ENCODE peak calls at places on chromosome 9, in eight cellular contexts. One of them, this sample, is unnamed.

GRCh38 chr9:86586144-86586494 is 231.9 kb upstream of the TUT7 start:
- DNase-seq in heart right ventricle: no peak
- DNase-seq in mammary epithelial cell: no peak
- DNase-seq in OCI-LY7: no peak
- DNase-seq in PC-9: no peak
- DNase-seq in neural progenitor cell: no peak
- DNase-seq in A549: no peak
- DNase-seq in GM12878: no peak
- DNase-seq in this sample: no peak

GRCh38 chr9:130856474-130856873 is 21.4 kb downstream of the ABL1 start:
- DNase-seq in heart right ventricle: no peak
- DNase-seq in A549: no peak
- DNase-seq in PC-9: no peak
- DNase-seq in neural progenitor cell: no peak
- DNase-seq in mammary epithelial cell: no peak
- DNase-seq in OCI-LY7: no peak
- DNase-seq in GM12878: no peak
- DNase-seq in this sample: no peak

GRCh38 chr9:101727621-101728524 is 10.6 kb downstream of the GRIN3A start:
- DNase-seq in GM12878: no peak
- DNase-seq in mammary epithelial cell: no peak
- DNase-seq in heart right ventricle: no peak
- DNase-seq in neural progenitor cell: peak
- DNase-seq in A549: peak
- DNase-seq in PC-9: no peak
- DNase-seq in OCI-LY7: peak
- DNase-seq in this sample: peak

GRCh38 chr9:73780916-73781315 is 629.3 kb downstream of the ANXA1 start:
- DNase-seq in OCI-LY7: no peak
- DNase-seq in neural progenitor cell: no peak
- DNase-seq in mammary epithelial cell: peak
- DNase-seq in A549: peak
- DNase-seq in heart right ventricle: no peak
- DNase-seq in GM12878: no peak
- DNase-seq in PC-9: no peak
- DNase-seq in this sample: no peak

GRCh38 chr9:13149454-13149853 is 130.0 kb downstream of the MPDZ start:
- DNase-seq in GM12878: no peak
- DNase-seq in heart right ventricle: peak
- DNase-seq in mammary epithelial cell: no peak
- DNase-seq in A549: no peak
- DNase-seq in OCI-LY7: no peak
- DNase-seq in neural progenitor cell: no peak
- DNase-seq in PC-9: no peak
- DNase-seq in this sample: no peak

GRCh38 chr9:70747335-70747734 is 332.9 kb upstream of the KLF9 start:
- DNase-seq in neural progenitor cell: no peak
- DNase-seq in mammary epithelial cell: no peak
- DNase-seq in heart right ventricle: no peak
- DNase-seq in A549: no peak
- DNase-seq in OCI-LY7: no peak
- DNase-seq in GM12878: no peak
- DNase-seq in PC-9: no peak
- DNase-seq in this sample: no peak

GRCh38 chr9:21836437-21837161 is 34.2 kb downstream of the MTAP start:
- DNase-seq in A549: no peak
- DNase-seq in PC-9: peak
- DNase-seq in OCI-LY7: no peak
- DNase-seq in GM12878: no peak
- DNase-seq in neural progenitor cell: no peak
- DNase-seq in heart right ventricle: no peak
- DNase-seq in mammary epithelial cell: peak
- DNase-seq in this sample: no peak

GRCh38 chr9:72315089-72315509 is 49.9 kb downstream of the ZFAND5 start:
- DNase-seq in OCI-LY7: no peak
- DNase-seq in neural progenitor cell: peak
- DNase-seq in heart right ventricle: peak
- DNase-seq in mammary epithelial cell: peak
- DNase-seq in GM12878: no peak
- DNase-seq in PC-9: peak
- DNase-seq in A549: peak
- DNase-seq in this sample: peak

GRCh38 chr9:128523199-128523925 is 18.8 kb downstream of the GLE1 start:
- DNase-seq in PC-9: no peak
- DNase-seq in OCI-LY7: no peak
- DNase-seq in mammary epithelial cell: no peak
- DNase-seq in neural progenitor cell: peak
- DNase-seq in GM12878: no peak
- DNase-seq in A549: no peak
- DNase-seq in heart right ventricle: no peak
- DNase-seq in this sample: no peak

DNA sequence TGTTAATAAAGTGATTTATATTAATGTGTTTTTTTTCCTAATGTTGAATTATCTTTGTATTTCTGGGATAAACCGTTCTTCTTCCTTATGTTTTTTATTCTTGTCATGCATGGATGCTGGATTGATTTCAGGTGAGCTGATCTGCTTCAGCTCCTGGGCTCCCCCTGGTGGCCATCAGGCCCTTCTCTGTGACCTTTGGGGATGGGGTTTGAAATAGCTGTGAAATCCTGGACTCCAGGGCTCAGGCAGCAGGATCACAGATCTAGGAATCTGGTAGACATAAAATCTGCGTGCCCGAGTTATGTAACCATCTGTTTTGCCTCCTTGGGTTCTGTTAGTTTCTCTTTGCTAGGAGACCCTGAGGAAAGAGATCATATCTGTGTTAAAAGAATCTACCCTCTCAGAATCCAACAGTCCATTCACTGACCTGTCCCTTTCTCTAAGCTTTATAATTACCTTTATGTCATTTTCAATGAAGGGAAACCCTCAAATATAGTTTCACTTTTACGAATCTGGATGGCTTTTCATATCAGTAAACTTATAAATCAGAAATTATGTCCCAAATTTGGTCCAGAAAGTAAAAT is 12.2 kb upstream of the OR13J1 start:
- DNase-seq in A549: peak
- DNase-seq in OCI-LY7: peak
- DNase-seq in GM12878: peak
- DNase-seq in neural progenitor cell: peak
- DNase-seq in mammary epithelial cell: peak
- DNase-seq in heart right ventricle: peak
- DNase-seq in PC-9: peak
- DNase-seq in this sample: peak
- TF ChIP-seq CTCF in A549: peak
- TF ChIP-seq CTCF in OCI-LY7: peak
- TF ChIP-seq CTCF in GM12878: peak
- TF ChIP-seq CTCF in neural progenitor cell: peak
- TF ChIP-seq CTCF in mammary epithelial cell: peak
- TF ChIP-seq CTCF in heart right ventricle: peak
- TF ChIP-seq CTCF in PC-9: peak
- TF ChIP-seq CTCF in this sample: peak

GRCh38 chr9:120711841-120712538 is 2.3 kb downstream of the MEGF9 start:
- DNase-seq in neural progenitor cell: no peak
- DNase-seq in heart right ventricle: no peak
- DNase-seq in mammary epithelial cell: peak
- DNase-seq in OCI-LY7: no peak
- DNase-seq in PC-9: no peak
- DNase-seq in A549: peak
- DNase-seq in GM12878: no peak
- DNase-seq in this sample: peak

GRCh38 chr9:120712539-120713031 is 1.7 kb downstream of the MEGF9 start:
- DNase-seq in GM12878: no peak
- DNase-seq in heart right ventricle: no peak
- DNase-seq in mammary epithelial cell: no peak
- DNase-seq in OCI-LY7: no peak
- DNase-seq in neural progenitor cell: peak
- DNase-seq in PC-9: no peak
- DNase-seq in A549: peak
- DNase-seq in this sample: no peak

GRCh38 chr9:120710110-120710981 is 3.9 kb downstream of the MEGF9 start:
- DNase-seq in GM12878: no peak
- DNase-seq in mammary epithelial cell: peak
- DNase-seq in OCI-LY7: peak
- DNase-seq in neural progenitor cell: peak
- DNase-seq in A549: peak
- DNase-seq in heart right ventricle: no peak
- DNase-seq in PC-9: peak
- DNase-seq in this sample: peak

GRCh38 chr9:120713257-120714087 is 798 bp downstream of the MEGF9 start:
- DNase-seq in PC-9: no peak
- DNase-seq in A549: no peak
- DNase-seq in heart right ventricle: no peak
- DNase-seq in mammary epithelial cell: peak
- DNase-seq in OCI-LY7: no peak
- DNase-seq in neural progenitor cell: peak
- DNase-seq in GM12878: no peak
- DNase-seq in this sample: no peak

GRCh38 chr9:120711354-120711753 is 2.9 kb downstream of the MEGF9 start:
- DNase-seq in PC-9: no peak
- DNase-seq in OCI-LY7: no peak
- DNase-seq in GM12878: no peak
- DNase-seq in heart right ventricle: no peak
- DNase-seq in A549: peak
- DNase-seq in neural progenitor cell: no peak
- DNase-seq in mammary epithelial cell: no peak
- DNase-seq in this sample: no peak
- H3K4me3 ChIP-seq in PC-9: peak
- H3K4me3 ChIP-seq in OCI-LY7: peak
- H3K4me3 ChIP-seq in GM12878: no peak
- H3K4me3 ChIP-seq in heart right ventricle: peak
- H3K4me3 ChIP-seq in A549: peak
- H3K4me3 ChIP-seq in neural progenitor cell: no peak
- H3K4me3 ChIP-seq in mammary epithelial cell: no peak
- H3K4me3 ChIP-seq in this sample: peak

DNA sequence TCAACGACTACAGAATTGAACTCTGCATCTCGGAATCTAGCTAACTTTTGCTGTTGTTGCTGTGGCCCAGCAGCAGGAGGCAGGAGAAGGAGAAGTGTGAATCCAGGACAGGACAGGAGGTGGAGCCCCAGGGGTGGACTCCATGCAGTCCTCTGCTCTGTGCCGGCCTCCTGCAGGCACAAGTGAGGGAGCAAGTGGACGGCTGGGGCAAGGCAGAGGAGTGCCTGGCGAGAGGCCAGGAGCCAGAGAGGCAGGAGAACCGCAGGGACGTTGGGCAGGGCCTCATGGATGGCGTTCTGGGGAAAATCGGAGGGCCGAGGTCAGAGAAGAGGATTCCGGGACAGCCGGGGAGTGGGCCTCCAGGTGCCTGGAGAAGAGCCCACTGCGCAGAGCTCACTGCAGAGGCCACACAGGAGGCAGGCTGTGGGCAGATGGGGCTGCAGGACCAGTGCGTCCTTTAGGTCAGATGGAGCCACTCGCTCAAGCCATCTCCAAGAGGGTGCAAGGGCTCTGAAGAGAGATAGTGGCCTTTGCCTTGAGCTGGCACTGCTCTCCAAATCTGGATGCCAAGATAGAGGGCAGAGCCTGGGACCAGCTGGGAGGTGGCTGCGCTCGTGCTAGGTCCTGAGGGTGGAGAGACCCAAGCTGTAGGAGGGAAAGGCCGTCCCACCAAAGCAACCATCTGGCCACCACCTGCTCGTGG is 214.0 kb downstream of the FANCC start:
- DNase-seq in heart right ventricle: no peak
- DNase-seq in A549: peak
- DNase-seq in mammary epithelial cell: no peak
- DNase-seq in neural progenitor cell: no peak
- DNase-seq in GM12878: no peak
- DNase-seq in OCI-LY7: no peak
- DNase-seq in PC-9: no peak
- DNase-seq in this sample: no peak
- TF ChIP-seq CTCF in heart right ventricle: no peak
- TF ChIP-seq CTCF in A549: no peak
- TF ChIP-seq CTCF in mammary epithelial cell: no peak
- TF ChIP-seq CTCF in neural progenitor cell: peak
- TF ChIP-seq CTCF in GM12878: peak
- TF ChIP-seq CTCF in OCI-LY7: no peak
- TF ChIP-seq CTCF in PC-9: no peak
- TF ChIP-seq CTCF in this sample: no peak

GRCh38 chr9:92403153-92403552 is 1.2 kb downstream of the OGN start:
- DNase-seq in mammary epithelial cell: no peak
- DNase-seq in PC-9: no peak
- DNase-seq in OCI-LY7: no peak
- DNase-seq in GM12878: no peak
- DNase-seq in heart right ventricle: no peak
- DNase-seq in A549: no peak
- DNase-seq in neural progenitor cell: no peak
- DNase-seq in this sample: no peak

GRCh38 chr9:92404437-92404836 is at the start of gene OGN:
- DNase-seq in heart right ventricle: no peak
- DNase-seq in PC-9: no peak
- DNase-seq in GM12878: no peak
- DNase-seq in OCI-LY7: no peak
- DNase-seq in mammary epithelial cell: no peak
- DNase-seq in neural progenitor cell: no peak
- DNase-seq in A549: no peak
- DNase-seq in this sample: no peak

GRCh38 chr9:92404031-92404430 is 347 bp downstream of the OGN start:
- DNase-seq in OCI-LY7: no peak
- DNase-seq in mammary epithelial cell: no peak
- DNase-seq in PC-9: no peak
- DNase-seq in GM12878: no peak
- DNase-seq in neural progenitor cell: no peak
- DNase-seq in A549: no peak
- DNase-seq in heart right ventricle: no peak
- DNase-seq in this sample: no peak

GRCh38 chr9:92405770-92406169 is 1.4 kb upstream of the OGN start:
- DNase-seq in OCI-LY7: no peak
- DNase-seq in heart right ventricle: no peak
- DNase-seq in mammary epithelial cell: no peak
- DNase-seq in A549: no peak
- DNase-seq in GM12878: no peak
- DNase-seq in PC-9: no peak
- DNase-seq in neural progenitor cell: no peak
- DNase-seq in this sample: no peak

GRCh38 chr9:92402359-92402758 is 2.0 kb downstream of the OGN start:
- DNase-seq in mammary epithelial cell: peak
- DNase-seq in GM12878: no peak
- DNase-seq in heart right ventricle: no peak
- DNase-seq in A549: no peak
- DNase-seq in neural progenitor cell: no peak
- DNase-seq in PC-9: no peak
- DNase-seq in OCI-LY7: no peak
- DNase-seq in this sample: no peak
- H3K4me3 ChIP-seq in mammary epithelial cell: no peak
- H3K4me3 ChIP-seq in GM12878: no peak
- H3K4me3 ChIP-seq in heart right ventricle: peak
- H3K4me3 ChIP-seq in A549: no peak
- H3K4me3 ChIP-seq in neural progenitor cell: no peak
- H3K4me3 ChIP-seq in PC-9: no peak
- H3K4me3 ChIP-seq in OCI-LY7: no peak
- H3K4me3 ChIP-seq in this sample: no peak

DNA sequence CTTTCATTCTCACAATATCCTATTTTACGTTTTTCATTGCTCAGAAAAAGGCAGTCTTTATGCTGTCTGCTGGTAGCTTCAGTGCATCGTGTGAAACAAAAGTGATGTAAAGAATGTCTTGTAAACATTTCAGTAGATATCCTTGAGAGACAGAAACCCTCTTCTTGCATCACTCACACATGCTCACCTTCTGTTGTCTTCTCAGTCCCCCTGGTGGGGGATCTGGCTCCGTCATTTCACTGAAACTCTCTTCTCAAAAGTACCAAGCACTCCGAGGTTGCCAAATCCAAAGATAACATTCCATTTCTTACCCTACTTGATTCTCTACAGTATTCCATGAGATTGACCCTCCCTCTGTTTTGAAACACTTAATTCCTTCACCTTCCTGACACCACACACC is 46.1 kb upstream of the PCA3 start:
- DNase-seq in heart right ventricle: no peak
- DNase-seq in neural progenitor cell: no peak
- DNase-seq in PC-9: no peak
- DNase-seq in OCI-LY7: no peak
- DNase-seq in GM12878: no peak
- DNase-seq in A549: no peak
- DNase-seq in mammary epithelial cell: no peak
- DNase-seq in this sample: no peak
- TF ChIP-seq CTCF in heart right ventricle: no peak
- TF ChIP-seq CTCF in neural progenitor cell: peak
- TF ChIP-seq CTCF in PC-9: no peak
- TF ChIP-seq CTCF in OCI-LY7: no peak
- TF ChIP-seq CTCF in GM12878: no peak
- TF ChIP-seq CTCF in A549: no peak
- TF ChIP-seq CTCF in mammary epithelial cell: no peak
- TF ChIP-seq CTCF in this sample: no peak

This sample was measured in GM12865.